ENCODE peak calls at places on chromosome 3, in nine cellular contexts. Z is heart left ventricle, U is GM23338, E is cardiac muscle cell, M is colonic mucosa, D is fibroblast of pulmonary artery, Q is AG04450, O is kidney epithelial cell, Y is choroid plexus epithelial cell. L is an unnamed sample.

GRCh38 chr3:46897829-46898320 is 20.4 kb downstream of the PTH1R start:
- DNase-seq in Z (no peak), U (peak; percentile 59), E (no peak), M (no peak), D (no peak), Q (no peak), O (no peak), Y (no peak), L (no peak)

GRCh38 chr3:44899683-44900367 is 25.4 kb downstream of the TGM4 start:
- DNase-seq in Z (no peak), U (no peak), E (no peak), M (no peak), D (no peak), Q (no peak), O (no peak), Y (no peak), L (no peak)

GRCh38 chr3:25582242-25582641 is 82.5 kb downstream of the TOP2B start:
- DNase-seq in Z (no peak), U (no peak), E (peak; percentile 46), M (no peak), D (peak; percentile 77), Q (peak; percentile 71), O (no peak), Y (peak; percentile 97), L (peak; percentile 86)

GRCh38 chr3:59653405-59654119 is 603.7 kb upstream of the CFAP20DC start:
- DNase-seq in Z (no peak), U (no peak), E (no peak), M (no peak), D (no peak), Q (no peak), O (no peak), Y (no peak), L (no peak)

GRCh38 chr3:4820296-4821121 is 158.7 kb upstream of the BHLHE40 start:
- DNase-seq in Z (no peak), U (no peak), E (no peak), M (no peak), D (no peak), Q (no peak), O (no peak), Y (no peak), L (no peak)

GRCh38 chr3:151770941-151771340 is 37.2 kb downstream of the AADACL2 start:
- DNase-seq in Z (peak; percentile 75), U (no peak), E (peak; percentile 89), M (peak; percentile 53), D (peak; percentile 79), Q (no peak), O (no peak), Y (peak; percentile 72), L (peak; percentile 57)

GRCh38 chr3:128426128-128426921 is 40.4 kb downstream of the DNAJB8 start:
- DNase-seq in Z (peak; percentile 83), U (peak; percentile 78), E (peak; percentile 37), M (peak; percentile 32), D (peak; percentile 23), Q (no peak), O (no peak), Y (peak; percentile 14), L (no peak)

GRCh38 chr3:181622365-181622764 is 89.4 kb upstream of the SOX2 start:
- DNase-seq in Z (no peak), U (no peak), E (peak; percentile 14), M (no peak), D (peak; percentile 59), Q (no peak), O (no peak), Y (no peak), L (peak; percentile 69)

GRCh38 chr3:134464693-134465385 is 20.9 kb downstream of the ANAPC13 start:
- DNase-seq in Z (no peak), U (no peak), E (no peak), M (no peak), D (no peak), Q (no peak), O (no peak), Y (no peak), L (no peak)

GRCh38 chr3:119628816-119629445 is 31.2 kb downstream of the PLA1A start:
- DNase-seq in Z (no peak), U (no peak), E (no peak), M (no peak), D (no peak), Q (no peak), O (no peak), Y (peak; percentile 31), L (peak; percentile 29)

GRCh38 chr3:113008117-113008516 is 17.3 kb downstream of the GTPBP8 start:
- DNase-seq in Z (no peak), U (no peak), E (peak; percentile 56), M (no peak), D (peak; percentile 34), Q (no peak), O (no peak), Y (no peak), L (no peak)

GRCh38 chr3:39188271-39189149 is 3.9 kb downstream of the XIRP1 start:
- DNase-seq in Z (no peak), U (no peak), E (no peak), M (no peak), D (no peak), Q (no peak), O (no peak), Y (no peak), L (no peak)

GRCh38 chr3:16177962-16178627 is 3.6 kb downstream of the GALNT15 start:
- DNase-seq in Z (peak; percentile 92), U (peak; percentile 90), E (peak; percentile 93), M (peak; percentile 77), D (peak; percentile 89), Q (peak; percentile 76), O (peak; percentile 21), Y (peak; percentile 89), L (peak; percentile 88)

GRCh38 chr3:16178628-16178988 is 4.1 kb downstream of the GALNT15 start:
- DNase-seq in Z (no peak), U (no peak), E (no peak), M (no peak), D (no peak), Q (no peak), O (no peak), Y (no peak), L (no peak)

GRCh38 chr3:16179771-16180736 is 5.6 kb downstream of the GALNT15 start:
- DNase-seq in Z (no peak), U (no peak), E (peak; percentile 37), M (no peak), D (peak; percentile 41), Q (peak; percentile 42), O (no peak), Y (no peak), L (peak; percentile 49)

GRCh38 chr3:16180737-16181134 is 6.3 kb downstream of the GALNT15 start:
- DNase-seq in Z (no peak), U (no peak), E (no peak), M (no peak), D (no peak), Q (no peak), O (no peak), Y (no peak), L (no peak)

DNA sequence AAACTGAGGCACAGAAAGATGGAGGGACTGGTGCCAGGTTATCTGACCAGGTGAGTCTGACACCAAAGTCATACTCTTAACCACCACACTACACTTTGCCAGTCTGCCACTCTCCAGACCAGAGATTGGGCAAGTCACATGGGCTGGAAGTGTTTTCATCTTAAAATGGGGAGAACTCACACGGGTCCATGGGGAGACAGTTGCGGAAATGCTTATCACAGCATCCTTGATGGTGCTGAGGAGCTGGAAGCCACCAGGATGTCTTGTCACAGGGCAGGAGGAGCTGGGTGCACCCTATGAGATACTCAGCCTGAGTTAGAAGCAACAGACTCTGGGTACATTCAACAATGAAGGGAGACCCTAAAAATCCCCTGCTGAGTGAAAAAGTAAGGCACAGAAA is 4.8 kb downstream of the GALNT15 start:
- DNase-seq in Z (no peak), U (no peak), E (no peak), M (no peak), D (no peak), Q (no peak), O (no peak), Y (no peak), L (no peak)
- H3K4me3 ChIP-seq in Z (peak overlapping the region; percentile 56), U (no peak overlapping the region), E (no peak overlapping the region), M (no peak overlapping the region), D (no peak overlapping the region), Q (no peak overlapping the region), O (no peak overlapping the region), Y (no peak overlapping the region), L (no peak overlapping the region)

GRCh38 chr3:12829886-12830784 is 11.2 kb downstream of the RPL32 start:
- DNase-seq in Z (no peak), U (peak; percentile 55), E (no peak), M (no peak), D (no peak), Q (no peak), O (no peak), Y (peak; percentile 13), L (no peak)
- TF ChIP-seq CTCF in Z (no peak), U (no peak), E (no peak), M (no peak), D (no peak), Q (peak; percentile 19), O (no peak), Y (peak; percentile 35), L (peak; percentile 14)

DNA sequence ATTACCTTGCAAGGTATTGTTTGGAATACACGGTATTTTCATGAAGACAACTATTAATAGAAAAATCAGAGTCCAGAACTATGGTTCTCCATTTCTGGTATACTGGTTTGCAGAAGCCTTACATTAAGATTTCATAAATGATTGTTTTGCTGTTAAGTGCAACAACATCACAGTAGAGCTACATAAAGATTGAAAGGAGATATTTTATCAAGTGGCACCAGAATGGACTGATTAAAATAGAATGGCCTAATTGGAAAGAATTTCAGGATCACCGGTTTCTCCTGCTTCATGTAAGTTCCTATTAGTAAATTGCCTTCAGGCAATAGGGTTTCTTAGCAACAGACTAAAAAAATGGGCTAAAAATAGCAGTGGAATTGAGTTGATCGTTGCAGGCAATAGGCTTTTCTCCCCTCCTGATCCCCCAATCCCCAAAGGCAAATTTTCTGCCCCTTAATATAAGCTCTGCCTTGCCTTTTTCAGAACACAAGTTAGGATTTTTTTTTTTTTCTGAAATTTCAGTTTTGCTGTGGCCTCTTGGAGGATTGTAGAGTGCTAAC is 889 bp downstream of the LNP1 start:
- DNase-seq in Z (no peak), U (peak; percentile 27), E (peak; percentile 51), M (no peak), D (peak; percentile 42), Q (no peak), O (no peak), Y (peak; percentile 51), L (peak; percentile 55)
- H3K4me3 ChIP-seq in Z (peak overlapping the region; percentile 98), U (peak overlapping the region; percentile 65), E (peak overlapping the region; percentile 94), M (peak overlapping the region; percentile 98), D (peak overlapping the region; percentile 92), Q (peak overlapping the region; percentile 92), O (peak overlapping the region; percentile 85), Y (peak overlapping the region; percentile 96), L (peak overlapping the region; percentile 79)

GRCh38 chr3:62189376-62189698 is 184.0 kb downstream of the FEZF2 start:
- DNase-seq in Z (no peak), U (no peak), E (no peak), M (no peak), D (no peak), Q (no peak), O (no peak), Y (no peak), L (no peak)

GRCh38 chr3:62188547-62189375 is 184.6 kb downstream of the FEZF2 start:
- DNase-seq in Z (peak; percentile 74), U (peak; percentile 90), E (peak; percentile 85), M (peak; percentile 65), D (peak; percentile 86), Q (peak; percentile 54), O (no peak), Y (peak; percentile 87), L (peak; percentile 81)

GRCh38 chr3:62183087-62183486 is 190.3 kb downstream of the FEZF2 start:
- DNase-seq in Z (no peak), U (no peak), E (no peak), M (no peak), D (no peak), Q (no peak), O (no peak), Y (no peak), L (no peak)

GRCh38 chr3:62184559-62184958 is 188.8 kb downstream of the FEZF2 start:
- DNase-seq in Z (no peak), U (peak; percentile 35), E (peak; percentile 55), M (no peak), D (peak; percentile 44), Q (no peak), O (no peak), Y (peak; percentile 42), L (no peak)

GRCh38 chr3:62186967-62187366 is 186.4 kb downstream of the FEZF2 start:
- DNase-seq in Z (no peak), U (peak; percentile 78), E (peak; percentile 62), M (no peak), D (peak; percentile 57), Q (no peak), O (no peak), Y (peak; percentile 49), L (peak; percentile 31)
- TF ChIP-seq CTCF in Z (peak; percentile 62), U (peak; percentile 70), E (peak; percentile 51), M (peak; percentile 20), D (peak; percentile 57), Q (peak; percentile 66), O (peak; percentile 38), Y (peak; percentile 64), L (peak; percentile 45)

L was measured in astrocyte of the spinal cord.